ENCODE peak calls at places on chromosomes 13 and 19, in five cellular contexts. One of them, this sample, is unnamed.

GRCh38 chr19:11405846-11406643 is 13.1 kb downstream of the RGL3 start:
- DNase-seq in Ammon's horn: no peak
- DNase-seq in SHP77: no peak
- DNase-seq in Peyer's patch: no peak
- DNase-seq in upper lobe of left lung: peak
- DNase-seq in this sample: no peak

GRCh38 chr13:99640260-99640659 is 139.0 kb downstream of the TM9SF2 start:
- DNase-seq in upper lobe of left lung: no peak
- DNase-seq in SHP77: no peak
- DNase-seq in Peyer's patch: no peak
- DNase-seq in Ammon's horn: no peak
- DNase-seq in this sample: no peak

GRCh38 chr19:50427997-50428425 is 4.7 kb upstream of the MYBPC2 start:
- DNase-seq in SHP77: no peak
- DNase-seq in upper lobe of left lung: peak
- DNase-seq in Ammon's horn: peak
- DNase-seq in Peyer's patch: peak
- DNase-seq in this sample: peak

GRCh38 chr19:14000691-14001365 is 5.3 kb downstream of the RFX1 start:
- DNase-seq in Peyer's patch: no peak
- DNase-seq in Ammon's horn: no peak
- DNase-seq in upper lobe of left lung: no peak
- DNase-seq in SHP77: no peak
- DNase-seq in this sample: no peak

GRCh38 chr13:46613409-46614049 is 60.6 kb downstream of the LRCH1 start:
- DNase-seq in upper lobe of left lung: no peak
- DNase-seq in SHP77: no peak
- DNase-seq in Ammon's horn: no peak
- DNase-seq in Peyer's patch: no peak
- DNase-seq in this sample: no peak

GRCh38 chr19:3722443-3723109 is 14.4 kb downstream of the TJP3 start:
- DNase-seq in Ammon's horn: no peak
- DNase-seq in SHP77: no peak
- DNase-seq in upper lobe of left lung: peak
- DNase-seq in Peyer's patch: peak
- DNase-seq in this sample: no peak

GRCh38 chr19:55490478-55491436 is 2.5 kb downstream of the SSC5D start:
- DNase-seq in upper lobe of left lung: peak
- DNase-seq in Ammon's horn: no peak
- DNase-seq in Peyer's patch: no peak
- DNase-seq in SHP77: no peak
- DNase-seq in this sample: no peak

GRCh38 chr13:34300559-34300958 is 482.6 kb downstream of the RFC3 start:
- DNase-seq in Peyer's patch: no peak
- DNase-seq in Ammon's horn: no peak
- DNase-seq in SHP77: no peak
- DNase-seq in upper lobe of left lung: no peak
- DNase-seq in this sample: no peak

GRCh38 chr19:29535432-29535831 is 9.6 kb downstream of the VSTM2B start:
- DNase-seq in upper lobe of left lung: no peak
- DNase-seq in SHP77: no peak
- DNase-seq in Ammon's horn: no peak
- DNase-seq in Peyer's patch: peak
- DNase-seq in this sample: no peak

GRCh38 chr19:2552859-2553258 is 76.9 kb downstream of the GADD45B start:
- DNase-seq in Ammon's horn: peak
- DNase-seq in upper lobe of left lung: no peak
- DNase-seq in SHP77: no peak
- DNase-seq in Peyer's patch: peak
- DNase-seq in this sample: no peak

GRCh38 chr13:93673885-93674284 is 447.3 kb downstream of the GPC6 start:
- DNase-seq in upper lobe of left lung: no peak
- DNase-seq in Peyer's patch: no peak
- DNase-seq in Ammon's horn: no peak
- DNase-seq in SHP77: no peak
- DNase-seq in this sample: no peak

GRCh38 chr13:67841071-67841470 is 610.9 kb upstream of the PCDH9 start:
- DNase-seq in SHP77: no peak
- DNase-seq in Ammon's horn: no peak
- DNase-seq in upper lobe of left lung: peak
- DNase-seq in Peyer's patch: no peak
- DNase-seq in this sample: no peak

GRCh38 chr19:42132851-42133528 is 744 bp upstream of the POU2F2 start:
- DNase-seq in upper lobe of left lung: peak
- DNase-seq in Ammon's horn: peak
- DNase-seq in SHP77: peak
- DNase-seq in Peyer's patch: peak
- DNase-seq in this sample: peak

GRCh38 chr13:79870123-79870522 is 389.2 kb downstream of the NDFIP2 start:
- DNase-seq in Peyer's patch: no peak
- DNase-seq in SHP77: no peak
- DNase-seq in Ammon's horn: no peak
- DNase-seq in upper lobe of left lung: no peak
- DNase-seq in this sample: no peak

GRCh38 chr13:59230484-59231264 is 933.1 kb downstream of the DIAPH3 start:
- DNase-seq in Peyer's patch: no peak
- DNase-seq in upper lobe of left lung: no peak
- DNase-seq in SHP77: no peak
- DNase-seq in Ammon's horn: no peak
- DNase-seq in this sample: no peak

GRCh38 chr13:96460571-96460970 is 370.7 kb downstream of the HS6ST3 start:
- DNase-seq in Ammon's horn: no peak
- DNase-seq in SHP77: peak
- DNase-seq in Peyer's patch: no peak
- DNase-seq in upper lobe of left lung: no peak
- DNase-seq in this sample: no peak

GRCh38 chr19:50158577-50158976 is 4.5 kb downstream of the IZUMO2 start:
- DNase-seq in upper lobe of left lung: no peak
- DNase-seq in SHP77: no peak
- DNase-seq in Ammon's horn: no peak
- DNase-seq in Peyer's patch: no peak
- DNase-seq in this sample: no peak

GRCh38 chr19:49809155-49809986 is 3.7 kb downstream of the FUZ start:
- DNase-seq in upper lobe of left lung: peak
- DNase-seq in Peyer's patch: peak
- DNase-seq in Ammon's horn: peak
- DNase-seq in SHP77: no peak
- DNase-seq in this sample: peak

GRCh38 chr13:112885782-112886268 is 83.2 kb upstream of the MCF2L start:
- DNase-seq in SHP77: peak
- DNase-seq in Ammon's horn: no peak
- DNase-seq in upper lobe of left lung: peak
- DNase-seq in Peyer's patch: peak
- DNase-seq in this sample: peak